ENCODE peak calls at places on chromosomes 12 and 14, in ten cellular contexts. A is stimulated activated memory B cell treated with anti-CD40 and anti-IgM and Interleukin-4, amounts not matched to agents 10 μg/mL and 1 μg/mL and 100 μg/mL, for 72 hours; D is HepG2; E is activated naive CD8-positive, alpha-beta T cell treated with anti-CD3 and anti-CD28 coated beads, Interleukin-2, amount 10 ng/mL, durations not matched to agents 7 days and 5 days; T is gastroesophageal sphincter; Z is CD8-positive, alpha-beta T cell; W is left cardiac atrium; R is IMR-90; P is stimulated activated naive B cell treated with anti-CD40 and anti-IgM and Interleukin-4, amounts not matched to agents 10 μg/mL and 1 μg/mL and 100 μg/mL, for 72 hours; C is lower lobe of right lung. X is an unnamed sample.

GRCh38 chr12:45401008-45401407 is 185.1 kb downstream of the ANO6 start:
- ATAC-seq in C (no peak), P (no peak), R (no peak), T (no peak), Z (no peak), D (no peak), A (no peak), E (no peak), W (peak), X (no peak)

GRCh38 chr14:56125772-56126411 is 7.7 kb downstream of the PELI2 start:
- ATAC-seq in Z (no peak), R (no peak), D (no peak), A (no peak), T (no peak), C (no peak), P (no peak), E (no peak), W (no peak), X (no peak)

GRCh38 chr12:54991992-54992377 is 7.4 kb upstream of the TESPA1 start:
- ATAC-seq in T (no peak), A (peak), P (peak), Z (peak), C (no peak), E (no peak), D (no peak), R (no peak), W (no peak), X (no peak)

GRCh38 chr12:33248364-33248763 is 191.3 kb downstream of the SYT10 start:
- ATAC-seq in A (no peak), P (no peak), D (no peak), R (no peak), Z (no peak), E (no peak), C (no peak), T (no peak), W (no peak), X (no peak)

GRCh38 chr12:51721281-51721940 is 127.1 kb downstream of the FIGNL2 start:
- ATAC-seq in W (peak), D (no peak), T (peak), A (peak), P (peak), Z (peak), R (peak), E (peak), C (peak), X (peak)

GRCh38 chr12:96409734-96410133 is 9.5 kb upstream of the CDK17 start:
- ATAC-seq in Z (no peak), T (no peak), A (no peak), P (no peak), C (no peak), E (no peak), D (no peak), R (no peak), W (no peak), X (no peak)

GRCh38 chr14:95518045-95518751 is 1.7 kb upstream of the SYNE3 start:
- ATAC-seq in A (no peak), T (no peak), E (no peak), W (peak), C (no peak), D (no peak), P (peak), Z (no peak), R (no peak), X (no peak)

GRCh38 chr14:92040431-92041040 is 677 bp upstream of the TRIP11 start:
- ATAC-seq in C (peak), D (peak), A (peak), T (no peak), P (peak), E (peak), Z (peak), R (no peak), W (peak), X (peak)

GRCh38 chr12:94070520-94070919 is 77.9 kb upstream of the PLXNC1 start:
- ATAC-seq in D (peak), R (no peak), A (no peak), W (no peak), P (peak), E (no peak), T (no peak), Z (no peak), C (no peak), X (no peak)

GRCh38 chr14:101363880-101364391 is 197.4 kb upstream of the DIO3 start:
- ATAC-seq in R (no peak), D (peak), T (no peak), W (no peak), C (no peak), P (no peak), A (no peak), E (no peak), Z (no peak), X (no peak)

GRCh38 chr12:14193623-14194022 is 171.9 kb upstream of the ATF7IP start:
- ATAC-seq in E (no peak), Z (no peak), T (no peak), P (no peak), R (no peak), C (no peak), A (no peak), W (no peak), D (no peak), X (no peak)

GRCh38 chr12:22255097-22255496 is 79.4 kb downstream of the ST8SIA1 start:
- ATAC-seq in Z (no peak), T (no peak), C (no peak), W (peak), E (no peak), P (no peak), R (peak), A (no peak), D (no peak), X (no peak)

GRCh38 chr12:49874142-49874897 is 29.4 kb downstream of the FAIM2 start:
- ATAC-seq in D (no peak), T (no peak), A (no peak), C (no peak), Z (no peak), W (no peak), P (no peak), R (peak), E (no peak), X (no peak)

GRCh38 chr14:55587847-55588246 is 7.8 kb downstream of the KTN1 start:
- ATAC-seq in W (no peak), P (no peak), Z (no peak), D (peak), T (no peak), C (no peak), E (no peak), R (no peak), A (no peak), X (peak)

GRCh38 chr14:105986896-105987284 is 460.5 kb downstream of the TMEM121 start:
- ATAC-seq in W (no peak), T (no peak), E (peak), P (peak), R (no peak), C (no peak), D (no peak), A (peak), Z (peak), X (peak)